ENCODE peak calls at places on chromosomes 11 and 22, in six cellular contexts. One of them, this sample, is unnamed.

GRCh38 chr11:22371188-22371587 is 33.0 kb downstream of the SLC17A6 start:
- DNase-seq in testis: no peak
- DNase-seq in body of pancreas: no peak
- DNase-seq in pancreas: no peak
- DNase-seq in kidney: no peak
- DNase-seq in upper lobe of left lung: no peak
- DNase-seq in this sample: no peak

GRCh38 chr11:88402192-88402715 is 64.7 kb upstream of the CTSC start:
- DNase-seq in testis: no peak
- DNase-seq in body of pancreas: no peak
- DNase-seq in pancreas: no peak
- DNase-seq in kidney: no peak
- DNase-seq in upper lobe of left lung: no peak
- DNase-seq in this sample: no peak

GRCh38 chr11:41786087-41786486 is 326.6 kb upstream of the LRRC4C start:
- DNase-seq in testis: no peak
- DNase-seq in body of pancreas: no peak
- DNase-seq in pancreas: no peak
- DNase-seq in kidney: no peak
- DNase-seq in upper lobe of left lung: no peak
- DNase-seq in this sample: no peak

GRCh38 chr11:68509105-68509504 is 48.6 kb downstream of the PPP6R3 start:
- DNase-seq in testis: no peak
- DNase-seq in body of pancreas: no peak
- DNase-seq in pancreas: no peak
- DNase-seq in kidney: no peak
- DNase-seq in upper lobe of left lung: no peak
- DNase-seq in this sample: no peak

GRCh38 chr22:39529487-39529851 is 3.1 kb downstream of the RPS19BP1 start:
- DNase-seq in testis: no peak
- DNase-seq in body of pancreas: no peak
- DNase-seq in pancreas: no peak
- DNase-seq in kidney: no peak
- DNase-seq in upper lobe of left lung: no peak
- DNase-seq in this sample: no peak

GRCh38 chr11:100670140-100670539 is 16.9 kb upstream of the ARHGAP42 start:
- DNase-seq in testis: peak; percentile 25
- DNase-seq in body of pancreas: no peak
- DNase-seq in pancreas: no peak
- DNase-seq in kidney: no peak
- DNase-seq in upper lobe of left lung: no peak
- DNase-seq in this sample: no peak

GRCh38 chr22:42926034-42926433 is 69.0 kb upstream of the ARFGAP3 start:
- DNase-seq in testis: no peak
- DNase-seq in body of pancreas: no peak
- DNase-seq in pancreas: no peak
- DNase-seq in kidney: no peak
- DNase-seq in upper lobe of left lung: no peak
- DNase-seq in this sample: no peak

GRCh38 chr11:15667127-15667725 is 552.5 kb downstream of the INSC start:
- DNase-seq in testis: no peak
- DNase-seq in body of pancreas: no peak
- DNase-seq in pancreas: no peak
- DNase-seq in kidney: no peak
- DNase-seq in upper lobe of left lung: no peak
- DNase-seq in this sample: no peak

GRCh38 chr22:36461665-36462474 is 19.6 kb downstream of the TXN2 start:
- DNase-seq in testis: peak; percentile 38
- DNase-seq in body of pancreas: peak; percentile 82
- DNase-seq in pancreas: peak; percentile 73
- DNase-seq in kidney: peak; percentile 92
- DNase-seq in upper lobe of left lung: peak; percentile 93
- DNase-seq in this sample: no peak
- H3K27ac ChIP-seq in testis: no peak overlapping the region
- H3K27ac ChIP-seq in body of pancreas: peak overlapping the region; percentile 99
- H3K27ac ChIP-seq in pancreas: peak overlapping the region; percentile 61
- H3K27ac ChIP-seq in kidney: peak overlapping the region; percentile 71
- H3K27ac ChIP-seq in upper lobe of left lung: peak overlapping the region; percentile 95
- H3K27ac ChIP-seq in this sample: no peak overlapping the region

GRCh38 chr11:117829369-117829725 is 4.8 kb upstream of the FXYD2 start:
- DNase-seq in testis: peak; percentile 19
- DNase-seq in body of pancreas: no peak
- DNase-seq in pancreas: peak; percentile 18
- DNase-seq in kidney: peak; percentile 85
- DNase-seq in upper lobe of left lung: peak; percentile 21
- DNase-seq in this sample: no peak
- H3K27ac ChIP-seq in testis: no peak overlapping the region
- H3K27ac ChIP-seq in body of pancreas: peak overlapping the region; percentile 88
- H3K27ac ChIP-seq in pancreas: peak overlapping the region; percentile 53
- H3K27ac ChIP-seq in kidney: peak overlapping the region; percentile 93
- H3K27ac ChIP-seq in upper lobe of left lung: peak overlapping the region; percentile 71
- H3K27ac ChIP-seq in this sample: no peak overlapping the region

GRCh38 chr22:41052661-41053490 is 39.5 kb upstream of the EP300 start:
- DNase-seq in testis: no peak
- DNase-seq in body of pancreas: no peak
- DNase-seq in pancreas: no peak
- DNase-seq in kidney: no peak
- DNase-seq in upper lobe of left lung: no peak
- DNase-seq in this sample: no peak

GRCh38 chr22:41050873-41051272 is 41.5 kb upstream of the EP300 start:
- DNase-seq in testis: no peak
- DNase-seq in body of pancreas: no peak
- DNase-seq in pancreas: no peak
- DNase-seq in kidney: no peak
- DNase-seq in upper lobe of left lung: no peak
- DNase-seq in this sample: no peak

GRCh38 chr22:41043727-41044126 is 48.7 kb upstream of the EP300 start:
- DNase-seq in testis: no peak
- DNase-seq in body of pancreas: no peak
- DNase-seq in pancreas: no peak
- DNase-seq in kidney: no peak
- DNase-seq in upper lobe of left lung: peak; percentile 41
- DNase-seq in this sample: no peak

GRCh38 chr22:41048791-41049717 is 43.3 kb upstream of the EP300 start:
- DNase-seq in testis: peak; percentile 80
- DNase-seq in body of pancreas: peak; percentile 62
- DNase-seq in pancreas: peak; percentile 56
- DNase-seq in kidney: peak; percentile 89
- DNase-seq in upper lobe of left lung: peak; percentile 61
- DNase-seq in this sample: no peak

DNA sequence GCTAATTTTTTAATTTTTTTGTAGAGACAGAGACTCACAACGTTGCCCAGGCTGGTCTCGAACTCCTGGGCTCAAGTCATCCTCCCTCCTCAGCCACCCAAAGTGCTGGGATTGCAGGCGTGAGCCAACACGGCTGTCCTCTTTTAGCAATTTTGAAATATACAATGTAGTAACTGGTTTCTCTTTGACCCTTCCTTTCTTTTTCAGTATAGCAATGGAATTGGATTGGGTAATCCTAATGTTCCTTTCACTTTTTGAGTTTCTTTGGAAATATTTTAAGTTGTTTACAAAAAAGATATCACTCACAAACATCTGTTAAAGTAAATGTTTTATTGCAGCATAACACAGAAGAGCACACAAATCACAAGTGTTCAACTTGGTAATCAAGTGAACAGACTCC is 44.7 kb upstream of the EP300 start:
- DNase-seq in testis: no peak
- DNase-seq in body of pancreas: peak; percentile 4
- DNase-seq in pancreas: no peak
- DNase-seq in kidney: no peak
- DNase-seq in upper lobe of left lung: no peak
- DNase-seq in this sample: no peak
- H3K27ac ChIP-seq in testis: no peak overlapping the region
- H3K27ac ChIP-seq in body of pancreas: no peak overlapping the region
- H3K27ac ChIP-seq in pancreas: no peak overlapping the region
- H3K27ac ChIP-seq in kidney: no peak overlapping the region
- H3K27ac ChIP-seq in upper lobe of left lung: no peak overlapping the region
- H3K27ac ChIP-seq in this sample: no peak overlapping the region

DNA sequence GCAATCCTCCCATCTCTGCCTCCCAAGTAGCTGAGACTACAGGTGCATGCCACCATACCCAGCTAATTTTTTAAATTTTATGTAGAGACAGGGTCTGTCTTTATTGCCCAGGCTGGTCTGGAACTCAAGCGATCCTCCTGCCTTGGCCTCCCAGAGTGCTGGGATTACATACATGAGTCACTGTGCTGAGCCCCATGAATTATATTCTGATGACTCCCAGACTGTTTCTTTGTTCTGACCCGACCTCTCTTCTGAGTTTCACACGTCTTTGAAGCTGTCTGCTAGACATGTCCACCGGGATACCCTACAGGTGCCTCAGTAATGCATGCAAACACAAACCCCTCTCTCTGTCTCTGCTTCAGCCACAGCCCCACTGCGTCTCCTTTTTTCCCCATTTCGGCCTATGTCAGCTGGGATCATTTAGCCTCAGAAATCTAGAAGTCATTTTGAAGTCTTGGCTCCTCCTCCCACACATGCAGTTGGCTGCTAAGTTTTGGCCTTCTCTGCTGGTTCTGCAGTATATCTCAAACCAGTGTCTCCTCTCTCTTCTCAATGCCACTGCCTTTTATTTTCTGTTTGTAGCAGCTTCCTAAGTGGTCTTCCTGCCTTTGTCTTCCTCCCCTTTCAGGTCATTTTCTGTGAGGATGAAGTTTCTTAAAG is 4.8 kb downstream of the VPS26B start:
- DNase-seq in testis: no peak
- DNase-seq in body of pancreas: no peak
- DNase-seq in pancreas: no peak
- DNase-seq in kidney: no peak
- DNase-seq in upper lobe of left lung: no peak
- DNase-seq in this sample: no peak
- H3K27ac ChIP-seq in testis: no peak overlapping the region
- H3K27ac ChIP-seq in body of pancreas: no peak overlapping the region
- H3K27ac ChIP-seq in pancreas: no peak overlapping the region
- H3K27ac ChIP-seq in kidney: no peak overlapping the region
- H3K27ac ChIP-seq in upper lobe of left lung: no peak overlapping the region
- H3K27ac ChIP-seq in this sample: no peak overlapping the region

This sample was measured in CD4-positive, alpha-beta T cell.